ENCODE peak calls at places on chromosome 21, in five cellular contexts. U is esophagus squamous epithelium, C is right lobe of liver, S is A549, H is body of pancreas. X is an unnamed sample.

GRCh38 chr21:41289431-41289830 is 27.2 kb upstream of the FAM3B start:
- DNase-seq in H (no peak), S (no peak), C (no peak), U (no peak), X (no peak)

GRCh38 chr21:18529253-18529652 is 125.7 kb upstream of the TMPRSS15 start:
- DNase-seq in S (no peak), C (no peak), U (no peak), H (no peak), X (no peak)

GRCh38 chr21:35057428-35057827 is 8.3 kb upstream of the RUNX1 start:
- DNase-seq in C (no peak), H (no peak), S (no peak), U (no peak), X (no peak)

GRCh38 chr21:42108941-42109340 is 37.8 kb downstream of the UMODL1 start:
- DNase-seq in U (no peak), H (no peak), C (no peak), S (no peak), X (no peak)

GRCh38 chr21:30436986-30437385 is 3.1 kb upstream of the KRTAP15-1 start:
- DNase-seq in C (no peak), H (no peak), S (no peak), U (no peak), X (no peak)

GRCh38 chr21:34994646-34995631 is 54.2 kb downstream of the RUNX1 start:
- DNase-seq in U (no peak), C (no peak), H (no peak), S (no peak), X (peak; percentile 21)

GRCh38 chr21:42666918-42667317 is 13.5 kb downstream of the PDE9A start:
- DNase-seq in C (no peak), S (no peak), U (no peak), H (no peak), X (no peak)

GRCh38 chr21:37220981-37221664 is 46.0 kb downstream of the VPS26C start:
- DNase-seq in H (peak; percentile 92), S (peak; percentile 79), C (peak; percentile 94), U (peak; percentile 75), X (peak; percentile 95)

GRCh38 chr21:28960245-28960644 is 32.4 kb downstream of the LTN1 start:
- DNase-seq in U (no peak), H (no peak), C (no peak), S (no peak), X (no peak)

GRCh38 chr21:28325618-28326017 is 667.1 kb downstream of the LTN1 start:
- DNase-seq in S (no peak), C (no peak), U (no peak), H (no peak), X (no peak)

GRCh38 chr21:42245348-42246185 is 26.6 kb downstream of the ABCG1 start:
- DNase-seq in U (no peak), C (no peak), H (no peak), S (no peak), X (no peak)

GRCh38 chr21:29949991-29950390 is 10.2 kb upstream of the GRIK1 start:
- DNase-seq in S (no peak), U (no peak), H (no peak), C (no peak), X (no peak)

GRCh38 chr21:15309721-15310120 is 244.9 kb upstream of the NRIP1 start:
- DNase-seq in S (no peak), H (peak; percentile 33), U (no peak), C (peak; percentile 78), X (no peak)

GRCh38 chr21:15978158-15978805 is 248.5 kb downstream of the USP25 start:
- DNase-seq in S (no peak), U (no peak), C (no peak), H (no peak), X (no peak)

GRCh38 chr21:17585875-17586450 is 26.7 kb downstream of the BTG3 start:
- DNase-seq in C (no peak), U (no peak), H (no peak), S (peak; percentile 5), X (peak; percentile 42)

GRCh38 chr21:44979687-44980561 is 40.1 kb downstream of the SLX9 start:
- DNase-seq in U (no peak), H (no peak), S (no peak), C (no peak), X (no peak)
- TF ChIP-seq POLR2A in U (no peak), H (no peak), S (no peak), C (no peak), X (no peak)

GRCh38 chr21:43958364-43959158 is 53.5 kb upstream of the TRAPPC10 start:
- DNase-seq in C (no peak), U (no peak), S (no peak), H (no peak), X (no peak)

GRCh38 chr21:43957128-43957571 is 55.0 kb upstream of the TRAPPC10 start:
- DNase-seq in S (no peak), C (no peak), U (no peak), H (no peak), X (no peak)

GRCh38 chr21:43957629-43958362 is 54.3 kb upstream of the TRAPPC10 start:
- DNase-seq in S (no peak), U (no peak), H (no peak), C (no peak), X (no peak)

GRCh38 chr21:43961382-43961909 is 50.7 kb upstream of the TRAPPC10 start:
- DNase-seq in C (no peak), U (no peak), H (no peak), S (no peak), X (no peak)

GRCh38 chr21:43959231-43960041 is 52.7 kb upstream of the TRAPPC10 start:
- DNase-seq in C (peak; percentile 36), H (no peak), S (no peak), U (no peak), X (peak; percentile 36)
- TF ChIP-seq POLR2A in C (no peak), H (no peak), S (no peak), U (no peak), X (no peak)

DNA sequence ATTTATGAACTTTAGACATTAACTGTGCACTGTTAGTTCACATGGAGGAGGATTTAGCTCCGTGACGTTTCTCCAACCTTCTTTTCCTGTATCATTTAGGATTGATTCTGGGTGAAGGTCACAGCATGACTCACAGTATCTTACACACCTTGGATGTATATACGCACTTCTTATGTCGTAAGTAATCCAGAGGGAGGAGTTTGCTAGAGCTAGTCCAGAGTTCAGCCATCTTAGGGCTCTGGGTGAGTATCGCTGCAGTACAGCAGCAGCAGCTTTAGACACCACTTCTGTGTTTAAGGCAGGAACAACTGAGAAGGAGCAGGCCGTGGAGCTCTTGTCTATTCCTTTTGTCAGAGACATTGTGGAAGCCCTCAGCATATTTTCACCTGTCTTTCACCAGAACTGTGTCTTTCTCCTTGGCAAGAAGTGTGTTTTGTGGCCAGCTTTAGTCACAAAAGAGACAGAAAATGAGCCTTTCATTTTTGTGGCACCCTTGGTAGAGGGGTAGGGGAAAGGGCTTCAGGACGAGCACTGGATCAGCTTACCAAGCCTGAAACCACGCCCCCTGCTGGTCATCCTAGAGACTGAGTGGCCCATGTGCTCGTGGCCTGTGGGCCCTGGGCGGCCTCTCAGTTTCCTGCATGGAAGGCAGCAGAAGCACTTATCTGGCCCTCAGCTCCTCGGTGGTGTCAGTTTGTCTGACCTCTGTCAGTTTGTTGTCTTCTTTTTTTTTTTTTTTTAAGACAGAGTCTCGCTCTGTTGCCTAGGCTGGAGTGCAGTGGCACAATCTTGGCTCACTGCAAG is 64.0 kb downstream of the ADARB1 start:
- DNase-seq in H (peak; percentile 69), C (peak; percentile 70), S (peak; percentile 28), U (no peak), X (peak; percentile 85)
- TF ChIP-seq POLR2A in H (no peak), C (no peak), S (no peak), U (no peak), X (no peak)

DNA sequence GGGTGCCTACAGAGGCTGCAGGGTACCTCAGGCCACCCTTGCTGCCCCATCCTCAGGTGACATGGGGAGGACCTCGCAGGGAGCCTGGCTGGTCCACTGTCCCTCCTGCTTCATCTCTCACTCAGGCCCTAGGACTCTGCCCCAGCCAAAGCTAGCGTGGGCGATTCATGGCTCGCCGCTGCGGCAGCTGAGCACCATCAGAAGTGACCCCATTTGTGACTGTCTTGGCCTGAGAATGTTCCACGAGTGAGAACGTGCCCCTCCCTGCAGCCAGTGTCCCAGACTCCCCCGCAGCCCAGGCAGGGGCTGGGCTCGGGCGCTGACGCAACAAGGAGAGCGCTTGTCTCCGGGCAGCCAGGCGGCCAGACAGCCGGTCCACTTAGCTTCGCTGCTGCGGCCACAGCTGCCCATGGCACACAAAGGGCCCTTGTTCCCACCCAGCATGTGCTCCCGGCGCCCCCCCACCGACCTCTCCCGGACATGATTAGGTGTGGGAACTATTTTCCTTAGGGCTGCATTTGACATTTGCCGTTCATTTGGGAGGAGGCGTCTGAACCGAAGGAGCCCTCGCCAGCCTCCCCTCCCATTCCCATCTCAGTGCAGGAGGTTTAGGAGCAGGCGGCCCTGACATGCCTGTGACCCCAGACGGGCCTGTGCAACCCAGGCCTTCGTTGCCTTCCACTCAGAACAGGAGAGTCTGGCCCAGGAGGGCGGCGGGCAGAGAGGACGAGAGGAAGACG is 19.3 kb upstream of the POFUT2 start:
- DNase-seq in C (peak; percentile 45), U (no peak), H (peak; percentile 69), S (no peak), X (no peak)
- TF ChIP-seq POLR2A in C (peak; percentile 11), U (no peak), H (peak; percentile 63), S (no peak), X (no peak)

DNA sequence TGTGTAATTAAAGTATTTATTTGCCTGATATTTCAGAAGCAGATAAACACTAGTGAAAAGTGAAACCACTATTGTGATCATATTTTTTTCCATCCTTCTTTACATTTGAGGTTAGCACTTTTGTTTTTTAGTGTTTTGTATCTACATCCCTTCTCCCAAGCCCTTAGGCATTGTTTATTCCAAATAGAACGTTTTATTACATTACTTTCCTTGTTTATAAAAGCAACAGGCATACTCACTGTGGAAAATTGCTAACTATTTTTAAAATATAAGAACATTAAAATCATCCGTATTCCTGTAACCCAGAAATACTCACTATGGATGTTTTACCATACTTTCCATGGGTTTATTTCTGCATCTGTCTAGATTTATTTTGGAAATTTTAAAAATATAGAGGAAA is 103.8 kb downstream of the POFUT2 start:
- DNase-seq in C (no peak), H (no peak), S (no peak), U (no peak), X (no peak)
- TF ChIP-seq POLR2A in C (no peak), H (no peak), S (no peak), U (no peak), X (no peak)